ENCODE peak calls at places on chromosomes 12 and 14, in five cellular contexts. One of them, this sample, is unnamed.
A peak's percentile ranks its signal among the peaks of the same experiment; 100 is the strongest.

GRCh38 chr14:94143239-94143638 is 13.8 kb upstream of the IFI27L2 start:
- ATAC-seq in HCT116: peak; percentile 92
- ATAC-seq in HepG2: peak; percentile 88
- ATAC-seq in upper lobe of left lung: no peak
- ATAC-seq in K562: peak; percentile 87
- ATAC-seq in this sample: no peak

GRCh38 chr12:65878540-65878939 is 54.3 kb downstream of the HMGA2 start:
- ATAC-seq in HCT116: peak; percentile 8
- ATAC-seq in K562: no peak
- ATAC-seq in upper lobe of left lung: no peak
- ATAC-seq in HepG2: no peak
- ATAC-seq in this sample: no peak

GRCh38 chr12:64790166-64790565 is 31.0 kb upstream of the GNS start:
- ATAC-seq in upper lobe of left lung: no peak
- ATAC-seq in HCT116: no peak
- ATAC-seq in K562: no peak
- ATAC-seq in HepG2: no peak
- ATAC-seq in this sample: no peak

GRCh38 chr14:21729703-21730212 is 56.1 kb upstream of the OR4E1 start:
- ATAC-seq in HepG2: no peak
- ATAC-seq in HCT116: no peak
- ATAC-seq in upper lobe of left lung: no peak
- ATAC-seq in K562: no peak
- ATAC-seq in this sample: no peak

GRCh38 chr14:24999157-24999556 is 50.8 kb downstream of the STXBP6 start:
- ATAC-seq in upper lobe of left lung: no peak
- ATAC-seq in HCT116: no peak
- ATAC-seq in HepG2: no peak
- ATAC-seq in K562: no peak
- ATAC-seq in this sample: no peak

GRCh38 chr12:9897524-9897923 is 16.2 kb downstream of the KLRF2 start:
- ATAC-seq in HCT116: no peak
- ATAC-seq in upper lobe of left lung: no peak
- ATAC-seq in HepG2: no peak
- ATAC-seq in K562: no peak
- ATAC-seq in this sample: no peak

GRCh38 chr12:65229441-65229840 is 49.0 kb upstream of the MSRB3 start:
- ATAC-seq in HepG2: no peak
- ATAC-seq in K562: no peak
- ATAC-seq in HCT116: no peak
- ATAC-seq in upper lobe of left lung: no peak
- ATAC-seq in this sample: no peak

GRCh38 chr12:120874547-120875245 is 29.5 kb downstream of the SPPL3 start:
- ATAC-seq in K562: no peak
- ATAC-seq in HepG2: no peak
- ATAC-seq in upper lobe of left lung: no peak
- ATAC-seq in HCT116: no peak
- ATAC-seq in this sample: no peak

GRCh38 chr14:98197933-98198332 is 1074.1 kb downstream of the BCL11B start:
- ATAC-seq in K562: no peak
- ATAC-seq in HCT116: no peak
- ATAC-seq in upper lobe of left lung: no peak
- ATAC-seq in HepG2: no peak
- ATAC-seq in this sample: no peak

GRCh38 chr12:60992087-60992486 is 1268.1 kb upstream of the USP15 start:
- ATAC-seq in HepG2: no peak
- ATAC-seq in K562: no peak
- ATAC-seq in upper lobe of left lung: no peak
- ATAC-seq in HCT116: no peak
- ATAC-seq in this sample: no peak

GRCh38 chr14:97802974-97803373 is 1005.8 kb downstream of the VRK1 start:
- ATAC-seq in HepG2: no peak
- ATAC-seq in K562: no peak
- ATAC-seq in HCT116: no peak
- ATAC-seq in upper lobe of left lung: no peak
- ATAC-seq in this sample: no peak

GRCh38 chr12:80268924-80269749 is 169.8 kb downstream of the OTOGL start:
- ATAC-seq in HepG2: no peak
- ATAC-seq in upper lobe of left lung: no peak
- ATAC-seq in K562: no peak
- ATAC-seq in HCT116: peak; percentile 91
- ATAC-seq in this sample: no peak

GRCh38 chr12:109544955-109545531 is 28.3 kb downstream of the MMAB start:
- ATAC-seq in upper lobe of left lung: no peak
- ATAC-seq in K562: no peak
- ATAC-seq in HepG2: peak; percentile 62
- ATAC-seq in HCT116: peak; percentile 43
- ATAC-seq in this sample: no peak

GRCh38 chr12:22658214-22658613 is 33.2 kb downstream of the ETNK1 start:
- ATAC-seq in HepG2: no peak
- ATAC-seq in upper lobe of left lung: no peak
- ATAC-seq in K562: no peak
- ATAC-seq in HCT116: no peak
- ATAC-seq in this sample: no peak

GRCh38 chr12:116295327-116296263 is 18.1 kb upstream of the MED13L start:
- ATAC-seq in upper lobe of left lung: no peak
- ATAC-seq in HepG2: no peak
- ATAC-seq in K562: peak; percentile 50
- ATAC-seq in HCT116: no peak
- ATAC-seq in this sample: no peak

GRCh38 chr14:70858641-70859040 is 48.6 kb upstream of the PCNX1 start:
- ATAC-seq in K562: peak; percentile 73
- ATAC-seq in HCT116: peak; percentile 63
- ATAC-seq in upper lobe of left lung: no peak
- ATAC-seq in HepG2: peak; percentile 77
- ATAC-seq in this sample: no peak

GRCh38 chr14:92040431-92041040 is 677 bp upstream of the TRIP11 start:
- ATAC-seq in HepG2: peak; percentile 69
- ATAC-seq in upper lobe of left lung: peak; percentile 35
- ATAC-seq in HCT116: peak; percentile 16
- ATAC-seq in K562: peak; percentile 32
- ATAC-seq in this sample: no peak

GRCh38 chr14:105659935-105660527 is 133.6 kb downstream of the TMEM121 start:
- ATAC-seq in upper lobe of left lung: no peak
- ATAC-seq in K562: no peak
- ATAC-seq in HepG2: no peak
- ATAC-seq in HCT116: no peak
- ATAC-seq in this sample: no peak

GRCh38 chr14:73877790-73878189 is 8.9 kb upstream of the ZNF410 start:
- ATAC-seq in upper lobe of left lung: peak; percentile 40
- ATAC-seq in HCT116: no peak
- ATAC-seq in K562: no peak
- ATAC-seq in HepG2: no peak
- ATAC-seq in this sample: no peak

GRCh38 chr14:101731187-101732080 is 30.1 kb upstream of the PPP2R5C start:
- ATAC-seq in upper lobe of left lung: peak; percentile 92
- ATAC-seq in K562: peak; percentile 90
- ATAC-seq in HCT116: peak; percentile 91
- ATAC-seq in HepG2: peak; percentile 85
- ATAC-seq in this sample: peak; percentile 87
- TF ChIP-seq POLR2AphosphoS5 in upper lobe of left lung: peak; percentile 83
- TF ChIP-seq POLR2AphosphoS5 in K562: no peak
- TF ChIP-seq POLR2AphosphoS5 in HCT116: peak; percentile 64
- TF ChIP-seq POLR2AphosphoS5 in HepG2: peak; percentile 43
- TF ChIP-seq POLR2AphosphoS5 in this sample: peak; percentile 15

GRCh38 chr12:131975228-131975627 is 25.5 kb downstream of the EP400 start:
- ATAC-seq in HCT116: no peak
- ATAC-seq in HepG2: no peak
- ATAC-seq in upper lobe of left lung: no peak
- ATAC-seq in K562: peak; percentile 88
- ATAC-seq in this sample: no peak

GRCh38 chr12:131971226-131971625 is 21.5 kb downstream of the EP400 start:
- ATAC-seq in HepG2: no peak
- ATAC-seq in HCT116: no peak
- ATAC-seq in upper lobe of left lung: no peak
- ATAC-seq in K562: no peak
- ATAC-seq in this sample: no peak
- H3K27ac ChIP-seq in HepG2: no peak overlapping the region
- H3K27ac ChIP-seq in HCT116: no peak overlapping the region
- H3K27ac ChIP-seq in upper lobe of left lung: no peak overlapping the region
- H3K27ac ChIP-seq in K562: no peak overlapping the region
- H3K27ac ChIP-seq in this sample: no peak overlapping the region

GRCh38 chr14:23831591-23831990 is 122.0 kb upstream of the DHRS4 start:
- ATAC-seq in K562: no peak
- ATAC-seq in upper lobe of left lung: no peak
- ATAC-seq in HepG2: no peak
- ATAC-seq in HCT116: no peak
- ATAC-seq in this sample: no peak

GRCh38 chr14:23827100-23827892 is 126.3 kb upstream of the DHRS4 start:
- ATAC-seq in HepG2: peak; percentile 21
- ATAC-seq in K562: no peak
- ATAC-seq in HCT116: no peak
- ATAC-seq in upper lobe of left lung: no peak
- ATAC-seq in this sample: no peak

GRCh38 chr14:23828001-23828400 is 125.6 kb upstream of the DHRS4 start:
- ATAC-seq in HCT116: peak; percentile 24
- ATAC-seq in HepG2: peak; percentile 74
- ATAC-seq in upper lobe of left lung: no peak
- ATAC-seq in K562: no peak
- ATAC-seq in this sample: no peak

GRCh38 chr14:23828611-23829010 is 125.0 kb upstream of the DHRS4 start:
- ATAC-seq in K562: no peak
- ATAC-seq in upper lobe of left lung: peak; percentile 48
- ATAC-seq in HepG2: no peak
- ATAC-seq in HCT116: no peak
- ATAC-seq in this sample: no peak

GRCh38 chr14:23829736-23830474 is 123.7 kb upstream of the DHRS4 start:
- ATAC-seq in HepG2: peak; percentile 45
- ATAC-seq in upper lobe of left lung: peak; percentile 73
- ATAC-seq in K562: no peak
- ATAC-seq in HCT116: peak; percentile 98
- ATAC-seq in this sample: peak; percentile 79
- TF ChIP-seq POLR2AphosphoS5 in HepG2: no peak
- TF ChIP-seq POLR2AphosphoS5 in upper lobe of left lung: no peak
- TF ChIP-seq POLR2AphosphoS5 in K562: no peak
- TF ChIP-seq POLR2AphosphoS5 in HCT116: peak; percentile 45
- TF ChIP-seq POLR2AphosphoS5 in this sample: no peak

GRCh38 chr12:123891516-123892179 is 81.0 kb downstream of the CCDC92 start:
- ATAC-seq in HepG2: peak; percentile 34
- ATAC-seq in upper lobe of left lung: no peak
- ATAC-seq in K562: peak; percentile 36
- ATAC-seq in HCT116: peak; percentile 66
- ATAC-seq in this sample: no peak

GRCh38 chr12:123893276-123893675 is 79.4 kb downstream of the CCDC92 start:
- ATAC-seq in upper lobe of left lung: no peak
- ATAC-seq in HepG2: peak; percentile 14
- ATAC-seq in HCT116: no peak
- ATAC-seq in K562: no peak
- ATAC-seq in this sample: no peak

GRCh38 chr12:123892180-123892559 is 80.5 kb downstream of the CCDC92 start:
- ATAC-seq in K562: peak; percentile 48
- ATAC-seq in HepG2: no peak
- ATAC-seq in upper lobe of left lung: no peak
- ATAC-seq in HCT116: no peak
- ATAC-seq in this sample: no peak

GRCh38 chr12:123891011-123891410 is 81.6 kb downstream of the CCDC92 start:
- ATAC-seq in HCT116: no peak
- ATAC-seq in upper lobe of left lung: no peak
- ATAC-seq in HepG2: no peak
- ATAC-seq in K562: no peak
- ATAC-seq in this sample: no peak

DNA sequence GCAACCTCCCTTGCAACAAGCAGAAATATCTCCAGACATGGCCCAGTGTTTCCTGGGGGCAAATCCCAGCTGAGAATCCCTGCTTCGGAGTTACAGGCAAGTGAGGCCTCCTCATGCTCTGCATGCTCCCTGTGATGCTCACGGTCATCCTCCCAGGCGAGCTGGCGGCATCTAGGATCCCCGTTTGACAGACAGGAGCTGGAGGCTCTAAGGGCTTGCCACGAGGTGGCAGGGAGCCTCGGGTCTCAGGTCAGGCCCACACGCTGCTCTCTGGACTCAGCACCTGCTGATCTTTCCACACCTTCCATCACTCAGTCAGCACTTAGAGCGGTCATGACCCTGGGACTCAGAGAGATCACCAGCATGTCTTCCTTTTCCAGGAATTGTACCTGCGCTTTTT is 79.8 kb downstream of the CCDC92 start:
- ATAC-seq in HepG2: peak; percentile 52
- ATAC-seq in K562: no peak
- ATAC-seq in upper lobe of left lung: no peak
- ATAC-seq in HCT116: no peak
- ATAC-seq in this sample: no peak
- H3K27ac ChIP-seq in HepG2: no peak overlapping the region
- H3K27ac ChIP-seq in K562: no peak overlapping the region
- H3K27ac ChIP-seq in upper lobe of left lung: no peak overlapping the region
- H3K27ac ChIP-seq in HCT116: no peak overlapping the region
- H3K27ac ChIP-seq in this sample: no peak overlapping the region

GRCh38 chr14:37195327-37195726 is 2.4 kb upstream of the MIPOL1 start:
- ATAC-seq in HCT116: no peak
- ATAC-seq in K562: no peak
- ATAC-seq in HepG2: no peak
- ATAC-seq in upper lobe of left lung: no peak
- ATAC-seq in this sample: no peak
- TF ChIP-seq POLR2AphosphoS5 in HCT116: no peak
- TF ChIP-seq POLR2AphosphoS5 in K562: no peak
- TF ChIP-seq POLR2AphosphoS5 in HepG2: no peak
- TF ChIP-seq POLR2AphosphoS5 in upper lobe of left lung: no peak
- TF ChIP-seq POLR2AphosphoS5 in this sample: no peak

GRCh38 chr12:102326987-102327386 is 129.4 kb upstream of the PMCH start:
- ATAC-seq in upper lobe of left lung: no peak
- ATAC-seq in HepG2: no peak
- ATAC-seq in K562: no peak
- ATAC-seq in HCT116: no peak
- ATAC-seq in this sample: no peak

GRCh38 chr12:102317155-102317554 is 119.5 kb upstream of the PMCH start:
- ATAC-seq in K562: peak; percentile 40
- ATAC-seq in upper lobe of left lung: no peak
- ATAC-seq in HepG2: no peak
- ATAC-seq in HCT116: no peak
- ATAC-seq in this sample: no peak

GRCh38 chr12:102323799-102324198 is 126.2 kb upstream of the PMCH start:
- ATAC-seq in upper lobe of left lung: no peak
- ATAC-seq in HepG2: no peak
- ATAC-seq in HCT116: no peak
- ATAC-seq in K562: no peak
- ATAC-seq in this sample: no peak

GRCh38 chr12:102321305-102322082 is 123.9 kb upstream of the PMCH start:
- ATAC-seq in upper lobe of left lung: no peak
- ATAC-seq in K562: no peak
- ATAC-seq in HCT116: no peak
- ATAC-seq in HepG2: no peak
- ATAC-seq in this sample: no peak

GRCh38 chr12:102322254-102322653 is 124.6 kb upstream of the PMCH start:
- ATAC-seq in HepG2: no peak
- ATAC-seq in K562: no peak
- ATAC-seq in upper lobe of left lung: no peak
- ATAC-seq in HCT116: no peak
- ATAC-seq in this sample: no peak
- H3K27ac ChIP-seq in HepG2: no peak overlapping the region
- H3K27ac ChIP-seq in K562: no peak overlapping the region
- H3K27ac ChIP-seq in upper lobe of left lung: no peak overlapping the region
- H3K27ac ChIP-seq in HCT116: no peak overlapping the region
- H3K27ac ChIP-seq in this sample: no peak overlapping the region